ENCODE peak calls at places on chromosomes 16 and 17, in seven cellular contexts. One of them, this sample, is unnamed.

GRCh38 chr16:19883296-19883951 is 1.2 kb downstream of the GPRC5B start:
- DNase-seq in neuronal stem cell: no peak
- DNase-seq in mesenchymal stem cell: peak
- DNase-seq in H9: peak
- DNase-seq in IMR-90: peak
- DNase-seq in H1: no peak
- DNase-seq in trophoblast cell: no peak
- DNase-seq in this sample: peak

GRCh38 chr16:21101631-21102420 is 48.8 kb downstream of the DNAH3 start:
- DNase-seq in neuronal stem cell: peak
- DNase-seq in mesenchymal stem cell: peak
- DNase-seq in H9: peak
- DNase-seq in IMR-90: peak
- DNase-seq in H1: no peak
- DNase-seq in trophoblast cell: no peak
- DNase-seq in this sample: peak

GRCh38 chr17:43779145-43780125 is 658 bp upstream of the DUSP3 start:
- DNase-seq in neuronal stem cell: peak
- DNase-seq in mesenchymal stem cell: peak
- DNase-seq in H9: peak
- DNase-seq in IMR-90: peak
- DNase-seq in H1: no peak
- DNase-seq in trophoblast cell: no peak
- DNase-seq in this sample: peak

GRCh38 chr17:1643293-1643998 is 2.1 kb downstream of the SCARF1 start:
- DNase-seq in neuronal stem cell: peak
- DNase-seq in mesenchymal stem cell: no peak
- DNase-seq in H9: peak
- DNase-seq in IMR-90: no peak
- DNase-seq in H1: no peak
- DNase-seq in trophoblast cell: peak
- DNase-seq in this sample: peak

GRCh38 chr17:75039238-75039637 is 7.5 kb downstream of the ATP5PD start:
- DNase-seq in neuronal stem cell: no peak
- DNase-seq in mesenchymal stem cell: no peak
- DNase-seq in H9: no peak
- DNase-seq in IMR-90: no peak
- DNase-seq in H1: no peak
- DNase-seq in trophoblast cell: no peak
- DNase-seq in this sample: no peak

GRCh38 chr17:58060596-58061191 is 22.5 kb upstream of the DYNLL2 start:
- DNase-seq in neuronal stem cell: no peak
- DNase-seq in mesenchymal stem cell: no peak
- DNase-seq in H9: no peak
- DNase-seq in IMR-90: peak
- DNase-seq in H1: no peak
- DNase-seq in trophoblast cell: no peak
- DNase-seq in this sample: no peak

GRCh38 chr17:59812139-59812538 is 80.6 kb downstream of the TUBD1 start:
- DNase-seq in neuronal stem cell: no peak
- DNase-seq in mesenchymal stem cell: no peak
- DNase-seq in H9: no peak
- DNase-seq in IMR-90: no peak
- DNase-seq in H1: no peak
- DNase-seq in trophoblast cell: no peak
- DNase-seq in this sample: no peak

GRCh38 chr17:68260051-68260762 is 12.4 kb downstream of the AMZ2 start:
- DNase-seq in neuronal stem cell: no peak
- DNase-seq in mesenchymal stem cell: peak
- DNase-seq in H9: no peak
- DNase-seq in IMR-90: no peak
- DNase-seq in H1: no peak
- DNase-seq in trophoblast cell: no peak
- DNase-seq in this sample: no peak

GRCh38 chr17:42347198-42347597 is 41.0 kb downstream of the STAT3 start:
- DNase-seq in neuronal stem cell: no peak
- DNase-seq in mesenchymal stem cell: peak
- DNase-seq in H9: no peak
- DNase-seq in IMR-90: peak
- DNase-seq in H1: no peak
- DNase-seq in trophoblast cell: peak
- DNase-seq in this sample: no peak

GRCh38 chr17:15894913-15895658 is 49.8 kb upstream of the ADORA2B start:
- DNase-seq in neuronal stem cell: no peak
- DNase-seq in mesenchymal stem cell: no peak
- DNase-seq in H9: no peak
- DNase-seq in IMR-90: no peak
- DNase-seq in H1: no peak
- DNase-seq in trophoblast cell: no peak
- DNase-seq in this sample: no peak
- H3K4ac ChIP-seq in neuronal stem cell: no peak
- H3K4ac ChIP-seq in mesenchymal stem cell: no peak
- H3K4ac ChIP-seq in H9: no peak
- H3K4ac ChIP-seq in IMR-90: no peak
- H3K4ac ChIP-seq in H1: no peak
- H3K4ac ChIP-seq in trophoblast cell: no peak
- H3K4ac ChIP-seq in this sample: no peak

GRCh38 chr16:12618515-12618914 is 185.2 kb downstream of the CPPED1 start:
- DNase-seq in neuronal stem cell: no peak
- DNase-seq in mesenchymal stem cell: no peak
- DNase-seq in H9: no peak
- DNase-seq in IMR-90: no peak
- DNase-seq in H1: no peak
- DNase-seq in trophoblast cell: no peak
- DNase-seq in this sample: no peak
- H3K18ac ChIP-seq in neuronal stem cell: peak
- H3K18ac ChIP-seq in mesenchymal stem cell: no peak
- H3K18ac ChIP-seq in H9: no peak
- H3K18ac ChIP-seq in IMR-90: no peak
- H3K18ac ChIP-seq in H1: no peak
- H3K18ac ChIP-seq in trophoblast cell: no peak
- H3K18ac ChIP-seq in this sample: no peak

GRCh38 chr17:30995347-30995746 is 24.5 kb downstream of the RNF135 start:
- DNase-seq in neuronal stem cell: no peak
- DNase-seq in mesenchymal stem cell: no peak
- DNase-seq in H9: no peak
- DNase-seq in IMR-90: peak
- DNase-seq in H1: no peak
- DNase-seq in trophoblast cell: peak
- DNase-seq in this sample: no peak

GRCh38 chr17:30997842-30998241 is 27.0 kb downstream of the RNF135 start:
- DNase-seq in neuronal stem cell: no peak
- DNase-seq in mesenchymal stem cell: no peak
- DNase-seq in H9: no peak
- DNase-seq in IMR-90: no peak
- DNase-seq in H1: no peak
- DNase-seq in trophoblast cell: no peak
- DNase-seq in this sample: no peak

GRCh38 chr17:30996481-30996880 is 25.6 kb downstream of the RNF135 start:
- DNase-seq in neuronal stem cell: no peak
- DNase-seq in mesenchymal stem cell: no peak
- DNase-seq in H9: no peak
- DNase-seq in IMR-90: no peak
- DNase-seq in H1: no peak
- DNase-seq in trophoblast cell: no peak
- DNase-seq in this sample: no peak

GRCh38 chr17:30992551-30992950 is 21.7 kb downstream of the RNF135 start:
- DNase-seq in neuronal stem cell: no peak
- DNase-seq in mesenchymal stem cell: no peak
- DNase-seq in H9: no peak
- DNase-seq in IMR-90: no peak
- DNase-seq in H1: no peak
- DNase-seq in trophoblast cell: no peak
- DNase-seq in this sample: no peak

DNA sequence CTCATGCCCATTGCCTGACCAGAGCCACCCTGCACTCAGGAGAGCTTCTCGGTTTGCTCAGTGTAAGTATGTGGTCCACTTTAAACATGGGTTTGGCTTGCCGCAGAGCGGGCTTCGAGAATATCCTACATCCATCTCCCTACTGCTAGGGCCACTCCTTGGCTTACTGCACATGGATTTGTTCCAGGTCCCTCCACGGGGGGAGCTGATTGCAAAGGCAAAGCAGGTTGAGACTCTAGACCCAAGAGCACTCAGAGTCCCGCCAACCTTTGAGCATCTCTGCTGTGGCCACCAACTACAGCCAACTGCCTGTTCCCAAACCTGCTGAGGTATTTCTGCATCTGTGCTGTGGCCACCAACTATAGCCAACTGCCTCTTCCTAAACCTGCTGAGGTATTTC is 26.4 kb downstream of the RNF135 start:
- DNase-seq in neuronal stem cell: no peak
- DNase-seq in mesenchymal stem cell: no peak
- DNase-seq in H9: no peak
- DNase-seq in IMR-90: no peak
- DNase-seq in H1: no peak
- DNase-seq in trophoblast cell: no peak
- DNase-seq in this sample: no peak
- H3K4ac ChIP-seq in neuronal stem cell: no peak
- H3K4ac ChIP-seq in mesenchymal stem cell: no peak
- H3K4ac ChIP-seq in H9: no peak
- H3K4ac ChIP-seq in IMR-90: no peak
- H3K4ac ChIP-seq in H1: no peak
- H3K4ac ChIP-seq in trophoblast cell: no peak
- H3K4ac ChIP-seq in this sample: no peak

GRCh38 chr17:61754124-61754523 is 109.2 kb downstream of the BRIP1 start:
- DNase-seq in neuronal stem cell: no peak
- DNase-seq in mesenchymal stem cell: no peak
- DNase-seq in H9: no peak
- DNase-seq in IMR-90: no peak
- DNase-seq in H1: no peak
- DNase-seq in trophoblast cell: no peak
- DNase-seq in this sample: no peak
- H3K18ac ChIP-seq in neuronal stem cell: no peak
- H3K18ac ChIP-seq in mesenchymal stem cell: no peak
- H3K18ac ChIP-seq in H9: no peak
- H3K18ac ChIP-seq in IMR-90: no peak
- H3K18ac ChIP-seq in H1: no peak
- H3K18ac ChIP-seq in trophoblast cell: no peak
- H3K18ac ChIP-seq in this sample: no peak

GRCh38 chr16:65522412-65522811 is 400.5 kb upstream of the CDH11 start:
- DNase-seq in neuronal stem cell: no peak
- DNase-seq in mesenchymal stem cell: no peak
- DNase-seq in H9: no peak
- DNase-seq in IMR-90: no peak
- DNase-seq in H1: no peak
- DNase-seq in trophoblast cell: no peak
- DNase-seq in this sample: no peak

GRCh38 chr16:65521685-65522338 is 399.9 kb upstream of the CDH11 start:
- DNase-seq in neuronal stem cell: no peak
- DNase-seq in mesenchymal stem cell: no peak
- DNase-seq in H9: no peak
- DNase-seq in IMR-90: no peak
- DNase-seq in H1: no peak
- DNase-seq in trophoblast cell: no peak
- DNase-seq in this sample: peak

GRCh38 chr16:65524997-65525396 is 403.1 kb upstream of the CDH11 start:
- DNase-seq in neuronal stem cell: no peak
- DNase-seq in mesenchymal stem cell: peak
- DNase-seq in H9: no peak
- DNase-seq in IMR-90: peak
- DNase-seq in H1: no peak
- DNase-seq in trophoblast cell: no peak
- DNase-seq in this sample: no peak

GRCh38 chr16:65524231-65524630 is 402.4 kb upstream of the CDH11 start:
- DNase-seq in neuronal stem cell: no peak
- DNase-seq in mesenchymal stem cell: no peak
- DNase-seq in H9: no peak
- DNase-seq in IMR-90: no peak
- DNase-seq in H1: no peak
- DNase-seq in trophoblast cell: no peak
- DNase-seq in this sample: no peak

GRCh38 chr16:65523258-65523950 is 401.5 kb upstream of the CDH11 start:
- DNase-seq in neuronal stem cell: peak
- DNase-seq in mesenchymal stem cell: no peak
- DNase-seq in H9: no peak
- DNase-seq in IMR-90: no peak
- DNase-seq in H1: no peak
- DNase-seq in trophoblast cell: no peak
- DNase-seq in this sample: no peak
- H3K4ac ChIP-seq in neuronal stem cell: no peak
- H3K4ac ChIP-seq in mesenchymal stem cell: peak
- H3K4ac ChIP-seq in H9: no peak
- H3K4ac ChIP-seq in IMR-90: no peak
- H3K4ac ChIP-seq in H1: no peak
- H3K4ac ChIP-seq in trophoblast cell: peak
- H3K4ac ChIP-seq in this sample: no peak

GRCh38 chr16:13012591-13012990 is 111.2 kb downstream of the SHISA9 start:
- DNase-seq in neuronal stem cell: no peak
- DNase-seq in mesenchymal stem cell: no peak
- DNase-seq in H9: peak
- DNase-seq in IMR-90: no peak
- DNase-seq in H1: no peak
- DNase-seq in trophoblast cell: no peak
- DNase-seq in this sample: peak

GRCh38 chr16:13014516-13014915 is 113.1 kb downstream of the SHISA9 start:
- DNase-seq in neuronal stem cell: no peak
- DNase-seq in mesenchymal stem cell: no peak
- DNase-seq in H9: peak
- DNase-seq in IMR-90: no peak
- DNase-seq in H1: peak
- DNase-seq in trophoblast cell: no peak
- DNase-seq in this sample: peak

GRCh38 chr16:13018026-13018425 is 116.6 kb downstream of the SHISA9 start:
- DNase-seq in neuronal stem cell: no peak
- DNase-seq in mesenchymal stem cell: no peak
- DNase-seq in H9: peak
- DNase-seq in IMR-90: no peak
- DNase-seq in H1: no peak
- DNase-seq in trophoblast cell: no peak
- DNase-seq in this sample: peak

GRCh38 chr16:13013043-13013442 is 111.6 kb downstream of the SHISA9 start:
- DNase-seq in neuronal stem cell: no peak
- DNase-seq in mesenchymal stem cell: no peak
- DNase-seq in H9: peak
- DNase-seq in IMR-90: no peak
- DNase-seq in H1: no peak
- DNase-seq in trophoblast cell: no peak
- DNase-seq in this sample: peak
- H3K18ac ChIP-seq in neuronal stem cell: peak
- H3K18ac ChIP-seq in mesenchymal stem cell: no peak
- H3K18ac ChIP-seq in H9: no peak
- H3K18ac ChIP-seq in IMR-90: no peak
- H3K18ac ChIP-seq in H1: peak
- H3K18ac ChIP-seq in trophoblast cell: no peak
- H3K18ac ChIP-seq in this sample: no peak